ENCODE peak calls at places on chromosomes 6 and 20, in nine cellular contexts. A is astrocyte of the hippocampus; V is renal cortical epithelial cell; C is activated naive CD8-positive, alpha-beta T cell treated with anti-CD3 and anti-CD28 coated beads, Interleukin-2, amount 50 U/mL, for 24 hours; W is colonic mucosa; L is BJ; B is MG63; X is NCI-H2029; O is fibroblast of lung. H is an unnamed sample.

GRCh38 chr20:58173091-58173490 is 55.4 kb downstream of the ANKRD60 start:
- DNase-seq in A (no peak), V (no peak), C (no peak), W (no peak), L (no peak), B (no peak), X (no peak), O (no peak), H (no peak)

GRCh38 chr6:56489559-56489958 is 153.1 kb downstream of the DST start:
- DNase-seq in A (no peak), V (no peak), C (no peak), W (no peak), L (no peak), B (no peak), X (no peak), O (no peak), H (no peak)

GRCh38 chr6:31070711-31071197 is 41.6 kb downstream of the C6orf15 start:
- DNase-seq in A (peak; percentile 90), V (peak; percentile 83), C (no peak), W (no peak), L (no peak), B (peak; percentile 54), X (no peak), O (peak; percentile 81), H (peak; percentile 88)

GRCh38 chr6:143125455-143125854 is 64.8 kb downstream of the AIG1 start:
- DNase-seq in A (peak; percentile 75), V (no peak), C (no peak), W (no peak), L (no peak), B (no peak), X (no peak), O (no peak), H (no peak)

GRCh38 chr6:158286413-158286812 is 25.9 kb upstream of the TULP4 start:
- DNase-seq in A (peak; percentile 61), V (no peak), C (no peak), W (no peak), L (peak; percentile 89), B (no peak), X (no peak), O (peak; percentile 74), H (no peak)

GRCh38 chr6:160167547-160168391 is 46.2 kb downstream of the SLC22A1 start:
- DNase-seq in A (no peak), V (peak; percentile 70), C (no peak), W (peak; percentile 45), L (no peak), B (no peak), X (no peak), O (no peak), H (peak; percentile 87)

GRCh38 chr6:49978332-49979226 is 9.2 kb upstream of the DEFB113 start:
- DNase-seq in A (no peak), V (no peak), C (no peak), W (no peak), L (no peak), B (no peak), X (no peak), O (peak; percentile 13), H (no peak)

GRCh38 chr6:83696674-83697073 is 12.2 kb downstream of the SNAP91 start:
- DNase-seq in A (peak; percentile 47), V (peak; percentile 75), C (no peak), W (no peak), L (no peak), B (no peak), X (no peak), O (no peak), H (peak; percentile 77)

GRCh38 chr6:33857301-33858052 is 53.7 kb upstream of the MLN start:
- DNase-seq in A (no peak), V (no peak), C (no peak), W (no peak), L (no peak), B (no peak), X (no peak), O (no peak), H (peak; percentile 14)

GRCh38 chr6:117624869-117625481 is 22.7 kb upstream of the GOPC start:
- DNase-seq in A (no peak), V (no peak), C (no peak), W (no peak), L (no peak), B (no peak), X (no peak), O (no peak), H (no peak)

GRCh38 chr6:7590918-7591302 is 912 bp downstream of the SNRNP48 start:
- DNase-seq in A (peak; percentile 18), V (peak; percentile 17), C (no peak), W (peak; percentile 28), L (no peak), B (peak; percentile 7), X (no peak), O (peak; percentile 16), H (peak; percentile 24)